ENCODE peak calls at places on chromosome 20, in ten cellular contexts. K is skeletal muscle cell; M is spleen; V is AG10803; X is iris pigment epithelial cell; L is sciatic nerve; P is effector memory CD8-positive, alpha-beta T cell; F is transverse colon; A is HTR-8/SVneo; Y is GM12892. W is an unnamed sample.

GRCh38 chr20:52379723-52380336 is 188.3 kb upstream of the ZFP64 start:
- DNase-seq in F (peak; percentile 26), Y (peak; percentile 16), V (peak; percentile 15), A (peak; percentile 55), M (peak; percentile 68), K (no peak), X (peak; percentile 20), P (peak; percentile 33), L (peak; percentile 62), W (no peak)

GRCh38 chr20:4041748-4042411 is 26.5 kb upstream of the RNF24 start:
- DNase-seq in Y (no peak), F (peak; percentile 90), M (no peak), L (no peak), X (peak; percentile 93), K (peak; percentile 90), A (peak; percentile 86), P (no peak), V (peak; percentile 86), W (no peak)

GRCh38 chr20:20199338-20200160 is 147.2 kb downstream of the CFAP61 start:
- DNase-seq in V (no peak), M (no peak), L (no peak), P (no peak), F (no peak), X (no peak), Y (no peak), K (no peak), A (no peak), W (no peak)

GRCh38 chr20:63495771-63496403 is 3.0 kb downstream of the EEF1A2 start:
- DNase-seq in X (peak; percentile 28), M (peak; percentile 94), P (peak; percentile 73), K (no peak), F (peak; percentile 71), L (peak; percentile 86), V (peak; percentile 25), Y (peak; percentile 89), A (peak; percentile 88), W (peak; percentile 20)

GRCh38 chr20:1312904-1313235 is 16.1 kb downstream of the SDCBP2 start:
- DNase-seq in A (no peak), V (no peak), X (no peak), Y (no peak), K (no peak), P (no peak), L (no peak), M (no peak), F (no peak), W (no peak)

GRCh38 chr20:56606174-56606945 is 22.7 kb upstream of the TFAP2C start:
- DNase-seq in Y (no peak), A (no peak), F (peak; percentile 60), M (no peak), P (no peak), L (no peak), V (no peak), X (no peak), K (no peak), W (no peak)

GRCh38 chr20:39851459-39851858 is 837.6 kb downstream of the MAFB start:
- DNase-seq in M (no peak), Y (no peak), K (no peak), A (no peak), F (no peak), V (peak; percentile 68), L (no peak), X (no peak), P (no peak), W (no peak)

GRCh38 chr20:20368414-20369352 is 779 bp downstream of the INSM1 start:
- DNase-seq in K (no peak), Y (no peak), F (no peak), V (no peak), M (no peak), L (no peak), P (no peak), X (no peak), A (no peak), W (no peak)

GRCh38 chr20:32912688-32913087 is 54.0 kb downstream of the EFCAB8 start:
- DNase-seq in P (no peak), Y (no peak), L (no peak), A (no peak), M (no peak), F (no peak), K (no peak), X (no peak), V (no peak), W (no peak)

GRCh38 chr20:11766961-11767360 is 150.7 kb upstream of the BTBD3 start:
- DNase-seq in Y (no peak), M (no peak), V (peak; percentile 79), L (no peak), X (peak; percentile 58), A (no peak), P (no peak), K (peak; percentile 11), F (no peak), W (no peak)

GRCh38 chr20:5900908-5901307 is 49.4 kb downstream of the TRMT6 start:
- DNase-seq in M (no peak), P (no peak), V (no peak), L (no peak), K (no peak), Y (no peak), A (no peak), X (no peak), F (no peak), W (no peak)

GRCh38 chr20:33353013-33353402 is 48.3 kb downstream of the CDK5RAP1 start:
- DNase-seq in X (no peak), L (no peak), V (no peak), A (no peak), M (no peak), K (no peak), P (no peak), Y (no peak), F (no peak), W (no peak)

GRCh38 chr20:61608275-61609085 is 356.4 kb downstream of the CDH4 start:
- DNase-seq in K (no peak), L (no peak), F (no peak), M (no peak), X (peak; percentile 15), Y (no peak), A (peak; percentile 72), P (no peak), V (no peak), W (no peak)

GRCh38 chr20:37575884-37576283 is 48.2 kb upstream of the BLCAP start:
- DNase-seq in X (no peak), K (no peak), Y (no peak), V (no peak), M (no peak), F (no peak), A (no peak), L (peak; percentile 37), P (no peak), W (peak; percentile 23)

GRCh38 chr20:44258226-44258890 is 11.2 kb downstream of the GDAP1L1 start:
- DNase-seq in P (no peak), K (no peak), V (no peak), Y (no peak), X (no peak), F (no peak), A (no peak), M (no peak), L (no peak), W (no peak)

GRCh38 chr20:36574278-36575065 is 1.1 kb downstream of the TGIF2 start:
- DNase-seq in K (no peak), A (peak; percentile 69), P (peak; percentile 41), Y (peak; percentile 48), V (peak; percentile 28), X (peak; percentile 65), M (peak; percentile 89), F (peak; percentile 68), L (peak; percentile 79), W (peak; percentile 38)

GRCh38 chr20:41072099-41072798 is 43.6 kb downstream of the TOP1 start:
- DNase-seq in Y (no peak), V (peak; percentile 82), M (peak; percentile 47), F (no peak), A (peak; percentile 75), K (peak; percentile 67), X (peak; percentile 93), L (no peak), P (no peak), W (no peak)

GRCh38 chr20:59765599-59766177 is 161.3 kb downstream of the PHACTR3 start:
- DNase-seq in K (no peak), V (no peak), L (no peak), P (no peak), Y (no peak), F (no peak), A (no peak), X (no peak), M (no peak), W (peak; percentile 7)

GRCh38 chr20:53865905-53866786 is 204.2 kb downstream of the BCAS1 start:
- DNase-seq in A (peak; percentile 60), X (peak; percentile 79), Y (no peak), M (no peak), V (peak; percentile 77), L (no peak), K (no peak), F (peak; percentile 53), P (no peak), W (peak; percentile 15)

GRCh38 chr20:11529046-11529445 is 388.6 kb upstream of the BTBD3 start:
- DNase-seq in L (no peak), F (no peak), K (no peak), Y (no peak), P (no peak), A (no peak), V (no peak), M (no peak), X (peak; percentile 28), W (no peak)

GRCh38 chr20:63694596-63695418 is 1.6 kb upstream of the TNFRSF6B start:
- DNase-seq in V (no peak), K (no peak), P (no peak), X (no peak), A (no peak), L (peak; percentile 61), M (peak; percentile 75), Y (peak; percentile 19), F (no peak), W (no peak)

GRCh38 chr20:45288860-45289259 is 17.8 kb upstream of the RBPJL start:
- DNase-seq in Y (no peak), M (no peak), P (no peak), V (no peak), F (no peak), L (no peak), K (no peak), X (no peak), A (no peak), W (no peak)

GRCh38 chr20:13913517-13913916 is 76.9 kb downstream of the SEL1L2 start:
- DNase-seq in K (no peak), A (no peak), X (no peak), M (no peak), V (peak; percentile 21), Y (no peak), P (no peak), F (no peak), L (no peak), W (no peak)

GRCh38 chr20:44215125-44215524 is 4.6 kb upstream of the OSER1 start:
- DNase-seq in F (peak; percentile 78), A (peak; percentile 90), M (peak; percentile 87), L (peak; percentile 78), X (peak; percentile 68), P (peak; percentile 75), Y (no peak), V (peak; percentile 66), K (no peak), W (peak; percentile 61)

GRCh38 chr20:13231031-13231752 is 10.1 kb downstream of the ISM1 start:
- DNase-seq in V (no peak), Y (no peak), A (no peak), L (no peak), M (no peak), K (peak; percentile 52), P (peak; percentile 12), X (no peak), F (no peak), W (no peak)

GRCh38 chr20:38057351-38057972 is 23.9 kb downstream of the RPRD1B start:
- DNase-seq in V (peak; percentile 55), M (peak; percentile 94), Y (peak; percentile 41), X (peak; percentile 56), A (peak; percentile 92), F (peak; percentile 85), P (peak; percentile 80), L (peak; percentile 93), K (no peak), W (peak; percentile 60)

GRCh38 chr20:22794200-22794599 is 209.8 kb upstream of the FOXA2 start:
- DNase-seq in Y (no peak), V (no peak), P (no peak), M (no peak), A (no peak), X (no peak), L (no peak), K (no peak), F (no peak), W (no peak)

GRCh38 chr20:41329435-41330342 is 10.9 kb upstream of the LPIN3 start:
- DNase-seq in A (peak; percentile 95), K (peak; percentile 98), F (peak; percentile 64), V (peak; percentile 99), Y (no peak), L (peak; percentile 80), X (peak; percentile 98), P (peak; percentile 23), M (peak; percentile 90), W (peak; percentile 83)